ENCODE peak calls at places on chromosomes 6 and 20, in five cellular contexts. W is pulmonary artery endothelial cell, B is nucleus accumbens, Q is MCF 10A, U is nephron progenitor cell. P is an unnamed sample.
A peak's percentile ranks its signal among the peaks of the same experiment; 100 is the strongest.

GRCh38 chr6:16723833-16724232 is 37.4 kb downstream of the ATXN1 start:
- DNase-seq in B (no peak), W (peak; percentile 84), U (no peak), Q (peak; percentile 88), P (peak; percentile 82)

GRCh38 chr6:110547266-110547964 is 71.0 kb upstream of the SLC22A16 start:
- DNase-seq in B (no peak), W (no peak), U (no peak), Q (no peak), P (peak; percentile 65)

GRCh38 chr20:35721219-35721618 is 20.8 kb downstream of the RBM39 start:
- DNase-seq in U (no peak), Q (no peak), B (no peak), W (no peak), P (no peak)

GRCh38 chr6:34657037-34657306 is 39.6 kb downstream of the ILRUN start:
- DNase-seq in Q (no peak), W (no peak), U (no peak), B (no peak), P (peak; percentile 64)

GRCh38 chr6:44012078-44012493 is 115.2 kb downstream of the MRPL14 start:
- DNase-seq in Q (peak; percentile 98), U (no peak), B (no peak), W (no peak), P (peak; percentile 89)

GRCh38 chr6:37047421-37047931 is 42.0 kb downstream of the FGD2 start:
- DNase-seq in W (no peak), Q (no peak), U (no peak), B (no peak), P (no peak)

GRCh38 chr20:36572701-36573102 is 695 bp upstream of the TGIF2 start:
- DNase-seq in W (no peak), U (no peak), Q (no peak), B (no peak), P (no peak)

GRCh38 chr20:3046677-3047462 is 1.0 kb downstream of the MRPS26 start:
- DNase-seq in B (no peak), W (no peak), Q (peak; percentile 39), U (no peak), P (no peak)

GRCh38 chr6:159691133-159691962 is 1.7 kb downstream of the SOD2 start:
- DNase-seq in U (no peak), Q (peak; percentile 89), B (no peak), W (peak; percentile 67), P (peak; percentile 70)

GRCh38 chr6:3455490-3456394 is 1.1 kb downstream of the SLC22A23 start:
- DNase-seq in W (no peak), B (peak; percentile 46), Q (no peak), U (peak; percentile 63), P (no peak)

GRCh38 chr6:43723737-43724295 is 36.2 kb upstream of the MRPS18A start:
- DNase-seq in Q (peak; percentile 90), W (no peak), B (no peak), U (peak; percentile 68), P (peak; percentile 52)

GRCh38 chr6:51299649-51300380 is 481.1 kb downstream of the TFAP2B start:
- DNase-seq in B (no peak), W (no peak), Q (peak; percentile 84), U (no peak), P (no peak)

GRCh38 chr6:43171284-43172126 is 436 bp downstream of the SRF start:
- DNase-seq in Q (no peak), U (peak; percentile 61), W (no peak), B (no peak), P (no peak)

GRCh38 chr6:27684264-27685211 is 211.6 kb upstream of the ZNF184 start:
- DNase-seq in B (peak; percentile 2), U (peak; percentile 70), Q (peak; percentile 82), W (no peak), P (peak; percentile 19)

GRCh38 chr6:122623279-122623678 is 13.1 kb downstream of the PKIB start:
- DNase-seq in U (no peak), Q (no peak), W (no peak), B (no peak), P (no peak)

P was measured in AG08395.